ENCODE peak calls at places on chromosomes 6 and 20, in nine cellular contexts. One of them, this sample, is unnamed.

GRCh38 chr20:37357481-37358365 is 11.8 kb downstream of the SRC start:
- DNase-seq in ovary: no peak
- DNase-seq in GM12864: no peak
- DNase-seq in psoas muscle: no peak
- DNase-seq in right lobe of liver: peak
- DNase-seq in GM23338: no peak
- DNase-seq in fibroblast of mammary gland: no peak
- DNase-seq in fibroblast of the aortic adventitia: no peak
- DNase-seq in heart right ventricle: no peak
- DNase-seq in this sample: no peak

GRCh38 chr6:36955136-36955535 is 598 bp downstream of the PI16 start:
- DNase-seq in ovary: no peak
- DNase-seq in GM12864: no peak
- DNase-seq in psoas muscle: no peak
- DNase-seq in right lobe of liver: no peak
- DNase-seq in GM23338: no peak
- DNase-seq in fibroblast of mammary gland: no peak
- DNase-seq in fibroblast of the aortic adventitia: no peak
- DNase-seq in heart right ventricle: no peak
- DNase-seq in this sample: no peak

GRCh38 chr6:26554669-26555504 is 16.7 kb downstream of the HMGN4 start:
- DNase-seq in ovary: peak
- DNase-seq in GM12864: peak
- DNase-seq in psoas muscle: no peak
- DNase-seq in right lobe of liver: no peak
- DNase-seq in GM23338: peak
- DNase-seq in fibroblast of mammary gland: peak
- DNase-seq in fibroblast of the aortic adventitia: peak
- DNase-seq in heart right ventricle: no peak
- DNase-seq in this sample: peak

GRCh38 chr6:96499781-96500180 is 21.8 kb upstream of the UFL1 start:
- DNase-seq in ovary: no peak
- DNase-seq in GM12864: no peak
- DNase-seq in psoas muscle: no peak
- DNase-seq in right lobe of liver: no peak
- DNase-seq in GM23338: peak
- DNase-seq in fibroblast of mammary gland: no peak
- DNase-seq in fibroblast of the aortic adventitia: no peak
- DNase-seq in heart right ventricle: no peak
- DNase-seq in this sample: no peak

GRCh38 chr6:33516726-33517125 is 62.4 kb downstream of the ZBTB9 start:
- DNase-seq in ovary: no peak
- DNase-seq in GM12864: no peak
- DNase-seq in psoas muscle: no peak
- DNase-seq in right lobe of liver: no peak
- DNase-seq in GM23338: no peak
- DNase-seq in fibroblast of mammary gland: no peak
- DNase-seq in fibroblast of the aortic adventitia: no peak
- DNase-seq in heart right ventricle: no peak
- DNase-seq in this sample: no peak

GRCh38 chr20:54606384-54606783 is 131.0 kb downstream of the DOK5 start:
- DNase-seq in ovary: no peak
- DNase-seq in GM12864: no peak
- DNase-seq in psoas muscle: no peak
- DNase-seq in right lobe of liver: no peak
- DNase-seq in GM23338: no peak
- DNase-seq in fibroblast of mammary gland: no peak
- DNase-seq in fibroblast of the aortic adventitia: no peak
- DNase-seq in heart right ventricle: no peak
- DNase-seq in this sample: no peak

GRCh38 chr20:57181639-57182038 is 84.8 kb downstream of the BMP7 start:
- DNase-seq in ovary: no peak
- DNase-seq in GM12864: no peak
- DNase-seq in psoas muscle: peak
- DNase-seq in right lobe of liver: no peak
- DNase-seq in GM23338: no peak
- DNase-seq in fibroblast of mammary gland: no peak
- DNase-seq in fibroblast of the aortic adventitia: no peak
- DNase-seq in heart right ventricle: no peak
- DNase-seq in this sample: no peak

GRCh38 chr6:43105538-43106218 is 29.6 kb downstream of the PTK7 start:
- DNase-seq in ovary: no peak
- DNase-seq in GM12864: no peak
- DNase-seq in psoas muscle: no peak
- DNase-seq in right lobe of liver: peak
- DNase-seq in GM23338: peak
- DNase-seq in fibroblast of mammary gland: no peak
- DNase-seq in fibroblast of the aortic adventitia: no peak
- DNase-seq in heart right ventricle: no peak
- DNase-seq in this sample: no peak

GRCh38 chr6:32375739-32376529 is 4.2 kb upstream of the TSBP1 start:
- DNase-seq in ovary: no peak
- DNase-seq in GM12864: no peak
- DNase-seq in psoas muscle: no peak
- DNase-seq in right lobe of liver: peak
- DNase-seq in GM23338: no peak
- DNase-seq in fibroblast of mammary gland: no peak
- DNase-seq in fibroblast of the aortic adventitia: no peak
- DNase-seq in heart right ventricle: no peak
- DNase-seq in this sample: no peak

GRCh38 chr6:37725967-37726366 is 28.3 kb upstream of the MDGA1 start:
- DNase-seq in ovary: no peak
- DNase-seq in GM12864: no peak
- DNase-seq in psoas muscle: no peak
- DNase-seq in right lobe of liver: no peak
- DNase-seq in GM23338: no peak
- DNase-seq in fibroblast of mammary gland: no peak
- DNase-seq in fibroblast of the aortic adventitia: no peak
- DNase-seq in heart right ventricle: no peak
- DNase-seq in this sample: no peak

GRCh38 chr20:20489054-20489453 is 121.2 kb downstream of the INSM1 start:
- DNase-seq in ovary: no peak
- DNase-seq in GM12864: peak
- DNase-seq in psoas muscle: no peak
- DNase-seq in right lobe of liver: no peak
- DNase-seq in GM23338: no peak
- DNase-seq in fibroblast of mammary gland: peak
- DNase-seq in fibroblast of the aortic adventitia: no peak
- DNase-seq in heart right ventricle: no peak
- DNase-seq in this sample: no peak

GRCh38 chr6:90197854-90198496 is 98.7 kb downstream of the BACH2 start:
- DNase-seq in ovary: no peak
- DNase-seq in GM12864: no peak
- DNase-seq in psoas muscle: peak
- DNase-seq in right lobe of liver: peak
- DNase-seq in GM23338: peak
- DNase-seq in fibroblast of mammary gland: peak
- DNase-seq in fibroblast of the aortic adventitia: peak
- DNase-seq in heart right ventricle: no peak
- DNase-seq in this sample: peak

GRCh38 chr6:116096979-116097816 is 3.5 kb upstream of the NT5DC1 start:
- DNase-seq in ovary: no peak
- DNase-seq in GM12864: no peak
- DNase-seq in psoas muscle: no peak
- DNase-seq in right lobe of liver: no peak
- DNase-seq in GM23338: no peak
- DNase-seq in fibroblast of mammary gland: peak
- DNase-seq in fibroblast of the aortic adventitia: peak
- DNase-seq in heart right ventricle: no peak
- DNase-seq in this sample: peak

GRCh38 chr6:166258854-166259276 is 49.3 kb downstream of the PRR18 start:
- DNase-seq in ovary: no peak
- DNase-seq in GM12864: no peak
- DNase-seq in psoas muscle: peak
- DNase-seq in right lobe of liver: no peak
- DNase-seq in GM23338: no peak
- DNase-seq in fibroblast of mammary gland: no peak
- DNase-seq in fibroblast of the aortic adventitia: no peak
- DNase-seq in heart right ventricle: peak
- DNase-seq in this sample: no peak

GRCh38 chr6:129679758-129680157 is 30.2 kb downstream of the ARHGAP18 start:
- DNase-seq in ovary: no peak
- DNase-seq in GM12864: no peak
- DNase-seq in psoas muscle: no peak
- DNase-seq in right lobe of liver: no peak
- DNase-seq in GM23338: no peak
- DNase-seq in fibroblast of mammary gland: peak
- DNase-seq in fibroblast of the aortic adventitia: peak
- DNase-seq in heart right ventricle: no peak
- DNase-seq in this sample: peak

GRCh38 chr6:129680633-129681032 is 29.3 kb downstream of the ARHGAP18 start:
- DNase-seq in ovary: no peak
- DNase-seq in GM12864: no peak
- DNase-seq in psoas muscle: no peak
- DNase-seq in right lobe of liver: no peak
- DNase-seq in GM23338: no peak
- DNase-seq in fibroblast of mammary gland: no peak
- DNase-seq in fibroblast of the aortic adventitia: peak
- DNase-seq in heart right ventricle: no peak
- DNase-seq in this sample: no peak

GRCh38 chr6:129677634-129678325 is 32.2 kb downstream of the ARHGAP18 start:
- DNase-seq in ovary: no peak
- DNase-seq in GM12864: no peak
- DNase-seq in psoas muscle: no peak
- DNase-seq in right lobe of liver: no peak
- DNase-seq in GM23338: no peak
- DNase-seq in fibroblast of mammary gland: peak
- DNase-seq in fibroblast of the aortic adventitia: no peak
- DNase-seq in heart right ventricle: no peak
- DNase-seq in this sample: no peak

GRCh38 chr6:129679250-129679649 is 30.7 kb downstream of the ARHGAP18 start:
- DNase-seq in ovary: no peak
- DNase-seq in GM12864: no peak
- DNase-seq in psoas muscle: no peak
- DNase-seq in right lobe of liver: no peak
- DNase-seq in GM23338: no peak
- DNase-seq in fibroblast of mammary gland: peak
- DNase-seq in fibroblast of the aortic adventitia: peak
- DNase-seq in heart right ventricle: no peak
- DNase-seq in this sample: peak

DNA sequence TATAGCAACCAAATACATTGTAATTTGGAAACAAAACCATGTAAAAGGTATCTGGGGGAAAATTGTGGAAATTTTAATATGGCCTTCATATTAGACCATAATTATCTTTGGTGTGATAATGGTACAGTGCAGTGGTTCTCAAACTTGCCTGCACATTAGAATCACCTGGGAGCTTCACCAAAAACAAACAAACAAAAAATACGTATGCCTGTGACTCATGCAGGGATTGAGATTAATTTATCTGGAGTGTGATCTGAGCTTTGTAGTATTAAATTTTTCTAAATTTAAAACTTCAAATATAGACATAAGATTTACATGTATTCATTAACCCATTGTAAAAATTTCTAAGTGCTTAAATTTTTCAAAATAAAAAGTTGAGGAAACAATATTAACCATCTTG is 31.5 kb downstream of the ARHGAP18 start:
- DNase-seq in ovary: no peak
- DNase-seq in GM12864: no peak
- DNase-seq in psoas muscle: no peak
- DNase-seq in right lobe of liver: no peak
- DNase-seq in GM23338: no peak
- DNase-seq in fibroblast of mammary gland: no peak
- DNase-seq in fibroblast of the aortic adventitia: no peak
- DNase-seq in heart right ventricle: no peak
- DNase-seq in this sample: no peak
- TF ChIP-seq CTCF in ovary: no peak
- TF ChIP-seq CTCF in GM12864: no peak
- TF ChIP-seq CTCF in psoas muscle: no peak
- TF ChIP-seq CTCF in right lobe of liver: no peak
- TF ChIP-seq CTCF in GM23338: no peak
- TF ChIP-seq CTCF in fibroblast of mammary gland: no peak
- TF ChIP-seq CTCF in fibroblast of the aortic adventitia: no peak
- TF ChIP-seq CTCF in heart right ventricle: no peak
- TF ChIP-seq CTCF in this sample: no peak

GRCh38 chr6:24997905-24998304 is 62.1 kb upstream of the RIPOR2 start:
- DNase-seq in ovary: no peak
- DNase-seq in GM12864: no peak
- DNase-seq in psoas muscle: no peak
- DNase-seq in right lobe of liver: no peak
- DNase-seq in GM23338: peak
- DNase-seq in fibroblast of mammary gland: no peak
- DNase-seq in fibroblast of the aortic adventitia: no peak
- DNase-seq in heart right ventricle: no peak
- DNase-seq in this sample: no peak
- H3K4me3 ChIP-seq in ovary: no peak
- H3K4me3 ChIP-seq in GM12864: no peak
- H3K4me3 ChIP-seq in psoas muscle: no peak
- H3K4me3 ChIP-seq in right lobe of liver: no peak
- H3K4me3 ChIP-seq in GM23338: no peak
- H3K4me3 ChIP-seq in fibroblast of mammary gland: no peak
- H3K4me3 ChIP-seq in fibroblast of the aortic adventitia: no peak
- H3K4me3 ChIP-seq in heart right ventricle: no peak
- H3K4me3 ChIP-seq in this sample: no peak

GRCh38 chr6:44211284-44211683 is 5.4 kb upstream of the MYMX start:
- DNase-seq in ovary: no peak
- DNase-seq in GM12864: no peak
- DNase-seq in psoas muscle: no peak
- DNase-seq in right lobe of liver: no peak
- DNase-seq in GM23338: no peak
- DNase-seq in fibroblast of mammary gland: no peak
- DNase-seq in fibroblast of the aortic adventitia: no peak
- DNase-seq in heart right ventricle: no peak
- DNase-seq in this sample: no peak

GRCh38 chr6:44216677-44217331 is at the start of gene MYMX:
- DNase-seq in ovary: peak
- DNase-seq in GM12864: no peak
- DNase-seq in psoas muscle: no peak
- DNase-seq in right lobe of liver: no peak
- DNase-seq in GM23338: peak
- DNase-seq in fibroblast of mammary gland: no peak
- DNase-seq in fibroblast of the aortic adventitia: no peak
- DNase-seq in heart right ventricle: peak
- DNase-seq in this sample: no peak

GRCh38 chr6:44217332-44218143 is 812 bp downstream of the MYMX start:
- DNase-seq in ovary: peak
- DNase-seq in GM12864: no peak
- DNase-seq in psoas muscle: peak
- DNase-seq in right lobe of liver: peak
- DNase-seq in GM23338: peak
- DNase-seq in fibroblast of mammary gland: no peak
- DNase-seq in fibroblast of the aortic adventitia: no peak
- DNase-seq in heart right ventricle: peak
- DNase-seq in this sample: no peak

GRCh38 chr6:44219053-44219814 is 2.5 kb downstream of the MYMX start:
- DNase-seq in ovary: peak
- DNase-seq in GM12864: no peak
- DNase-seq in psoas muscle: peak
- DNase-seq in right lobe of liver: peak
- DNase-seq in GM23338: peak
- DNase-seq in fibroblast of mammary gland: peak
- DNase-seq in fibroblast of the aortic adventitia: no peak
- DNase-seq in heart right ventricle: peak
- DNase-seq in this sample: peak

GRCh38 chr6:44214307-44214706 is 2.4 kb upstream of the MYMX start:
- DNase-seq in ovary: no peak
- DNase-seq in GM12864: no peak
- DNase-seq in psoas muscle: no peak
- DNase-seq in right lobe of liver: no peak
- DNase-seq in GM23338: no peak
- DNase-seq in fibroblast of mammary gland: no peak
- DNase-seq in fibroblast of the aortic adventitia: no peak
- DNase-seq in heart right ventricle: no peak
- DNase-seq in this sample: no peak
- TF ChIP-seq CTCF in ovary: no peak
- TF ChIP-seq CTCF in GM12864: no peak
- TF ChIP-seq CTCF in psoas muscle: no peak
- TF ChIP-seq CTCF in right lobe of liver: no peak
- TF ChIP-seq CTCF in GM23338: no peak
- TF ChIP-seq CTCF in fibroblast of mammary gland: no peak
- TF ChIP-seq CTCF in fibroblast of the aortic adventitia: no peak
- TF ChIP-seq CTCF in heart right ventricle: no peak
- TF ChIP-seq CTCF in this sample: no peak

GRCh38 chr6:3601570-3601969 is 144.7 kb upstream of the SLC22A23 start:
- DNase-seq in ovary: no peak
- DNase-seq in GM12864: no peak
- DNase-seq in psoas muscle: no peak
- DNase-seq in right lobe of liver: no peak
- DNase-seq in GM23338: no peak
- DNase-seq in fibroblast of mammary gland: no peak
- DNase-seq in fibroblast of the aortic adventitia: no peak
- DNase-seq in heart right ventricle: no peak
- DNase-seq in this sample: no peak
- H3K4me3 ChIP-seq in ovary: no peak
- H3K4me3 ChIP-seq in GM12864: no peak
- H3K4me3 ChIP-seq in psoas muscle: no peak
- H3K4me3 ChIP-seq in right lobe of liver: no peak
- H3K4me3 ChIP-seq in GM23338: no peak
- H3K4me3 ChIP-seq in fibroblast of mammary gland: no peak
- H3K4me3 ChIP-seq in fibroblast of the aortic adventitia: no peak
- H3K4me3 ChIP-seq in heart right ventricle: no peak
- H3K4me3 ChIP-seq in this sample: no peak